ENCODE peak calls at places on chromosomes 13 and 19, in eight cellular contexts. J is breast epithelium, C is left lung, R is tibial artery, G is AG10803, E is tibial nerve, V is MCF 10A, Q is AG09319. H is an unnamed sample.

GRCh38 chr13:110424596-110425443 is 117.7 kb downstream of the COL4A2 start:
- DNase-seq in C (no peak), V (no peak), J (no peak), E (no peak), G (no peak), R (no peak), Q (no peak), H (no peak)

GRCh38 chr13:45918597-45918996 is 67.0 kb upstream of the SIAH3 start:
- DNase-seq in Q (no peak), J (no peak), E (no peak), C (no peak), R (no peak), G (no peak), V (no peak), H (no peak)

GRCh38 chr19:41599175-41599966 is 23.4 kb downstream of the CEACAM21 start:
- DNase-seq in R (no peak), V (no peak), E (no peak), G (no peak), Q (no peak), C (no peak), J (no peak), H (no peak)

GRCh38 chr13:80116107-80116506 is 224.8 kb downstream of the SPRY2 start:
- DNase-seq in Q (peak), V (peak), C (no peak), E (no peak), J (no peak), R (no peak), G (peak), H (no peak)

GRCh38 chr19:22422220-22422619 is at the start of gene ZNF98:
- DNase-seq in G (no peak), R (no peak), J (peak), E (peak), V (no peak), C (no peak), Q (no peak), H (peak)

GRCh38 chr19:7368456-7368855 is 19.7 kb downstream of the ARHGEF18 start:
- DNase-seq in V (no peak), E (no peak), Q (no peak), G (no peak), C (peak), J (no peak), R (no peak), H (no peak)

GRCh38 chr19:19137556-19138109 is 645 bp downstream of the TMEM161A start:
- DNase-seq in E (no peak), R (no peak), J (no peak), Q (no peak), G (peak), C (no peak), V (no peak), H (no peak)

GRCh38 chr19:35140207-35140897 is 1.7 kb downstream of the FXYD1 start:
- DNase-seq in Q (no peak), E (no peak), C (no peak), J (no peak), R (no peak), V (no peak), G (no peak), H (no peak)

GRCh38 chr19:58335630-58336029 is 8.8 kb downstream of the ZSCAN22 start:
- DNase-seq in G (no peak), C (no peak), R (no peak), J (no peak), Q (no peak), V (no peak), E (no peak), H (no peak)

GRCh38 chr13:109483369-109483768 is 303.0 kb downstream of the IRS2 start:
- DNase-seq in R (no peak), E (no peak), V (no peak), Q (no peak), C (no peak), G (no peak), J (no peak), H (no peak)

GRCh38 chr19:48363500-48363809 is 285 bp downstream of the TMEM143 start:
- DNase-seq in C (no peak), V (no peak), E (no peak), Q (no peak), R (no peak), G (no peak), J (no peak), H (no peak)

GRCh38 chr13:86932935-86933334 is 738.2 kb upstream of the SLITRK5 start:
- DNase-seq in R (no peak), Q (no peak), C (no peak), J (no peak), E (no peak), V (no peak), G (no peak), H (no peak)

GRCh38 chr13:42758515-42758914 is 22.9 kb upstream of the FAM216B start:
- DNase-seq in J (no peak), C (no peak), E (no peak), Q (no peak), V (no peak), R (no peak), G (no peak), H (no peak)

GRCh38 chr19:6241056-6241455 is 38.7 kb downstream of the MLLT1 start:
- DNase-seq in G (no peak), R (no peak), J (no peak), Q (no peak), V (no peak), E (no peak), C (peak), H (no peak)

GRCh38 chr13:22369840-22370239 is 699.0 kb downstream of the FGF9 start:
- DNase-seq in C (no peak), E (no peak), R (no peak), V (no peak), J (no peak), G (no peak), Q (no peak), H (no peak)

DNA sequence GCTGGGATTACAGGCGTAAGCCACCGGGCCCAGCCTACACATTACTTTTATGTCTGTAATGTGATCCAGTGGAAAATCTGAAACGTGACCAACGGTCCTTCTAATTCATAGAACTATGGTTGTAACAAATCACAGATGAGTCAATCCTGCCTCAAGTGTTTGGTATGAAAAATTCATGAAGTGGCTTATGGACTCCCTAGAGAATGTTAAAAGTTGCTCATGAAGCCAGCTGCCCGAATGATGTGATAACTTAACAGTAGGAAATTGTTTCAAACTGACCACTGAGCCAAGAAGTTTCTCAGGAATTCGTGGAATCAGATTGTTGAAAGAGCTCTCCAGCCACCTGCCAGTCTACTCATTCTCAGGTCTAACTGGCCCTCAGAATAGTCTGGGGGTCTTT is 59.4 kb upstream of the FARP1 start:
- DNase-seq in G (peak), C (no peak), E (no peak), V (peak), R (no peak), Q (peak), J (no peak), H (peak)
- TF ChIP-seq CTCF in G (peak), C (no peak), E (no peak), V (no peak), R (no peak), Q (peak), J (no peak), H (peak)

GRCh38 chr19:15324791-15325519 is 7.4 kb downstream of the BRD4 start:
- DNase-seq in C (peak), J (no peak), E (no peak), Q (no peak), R (no peak), V (no peak), G (no peak), H (no peak)
- TF ChIP-seq CTCF in C (no peak), J (no peak), E (no peak), Q (no peak), R (no peak), V (no peak), G (no peak), H (no peak)

DNA sequence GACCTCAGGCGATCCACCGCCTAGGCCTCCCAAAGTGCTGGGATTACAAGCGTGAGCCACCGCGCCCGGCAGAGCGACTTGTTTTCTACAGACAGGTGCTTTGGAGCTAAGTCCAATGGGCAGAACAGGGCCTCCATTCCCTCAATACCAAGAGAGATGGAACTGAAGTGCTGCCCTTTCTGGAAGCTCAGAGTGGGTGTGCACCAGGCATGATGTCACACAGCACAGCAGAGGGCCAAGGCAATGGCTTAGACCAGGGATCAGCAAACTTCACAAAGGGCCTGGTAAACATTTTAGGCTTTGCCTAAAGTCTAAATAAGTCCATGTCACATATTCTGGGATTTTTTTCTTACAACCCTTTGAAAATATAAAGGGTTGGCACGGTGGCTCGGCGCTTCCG is 21.3 kb downstream of the TLE6 start:
- DNase-seq in G (no peak), R (no peak), J (no peak), Q (no peak), V (no peak), C (no peak), E (no peak), H (no peak)
- TF ChIP-seq CTCF in G (no peak), R (no peak), J (no peak), Q (no peak), V (no peak), C (no peak), E (no peak), H (no peak)

DNA sequence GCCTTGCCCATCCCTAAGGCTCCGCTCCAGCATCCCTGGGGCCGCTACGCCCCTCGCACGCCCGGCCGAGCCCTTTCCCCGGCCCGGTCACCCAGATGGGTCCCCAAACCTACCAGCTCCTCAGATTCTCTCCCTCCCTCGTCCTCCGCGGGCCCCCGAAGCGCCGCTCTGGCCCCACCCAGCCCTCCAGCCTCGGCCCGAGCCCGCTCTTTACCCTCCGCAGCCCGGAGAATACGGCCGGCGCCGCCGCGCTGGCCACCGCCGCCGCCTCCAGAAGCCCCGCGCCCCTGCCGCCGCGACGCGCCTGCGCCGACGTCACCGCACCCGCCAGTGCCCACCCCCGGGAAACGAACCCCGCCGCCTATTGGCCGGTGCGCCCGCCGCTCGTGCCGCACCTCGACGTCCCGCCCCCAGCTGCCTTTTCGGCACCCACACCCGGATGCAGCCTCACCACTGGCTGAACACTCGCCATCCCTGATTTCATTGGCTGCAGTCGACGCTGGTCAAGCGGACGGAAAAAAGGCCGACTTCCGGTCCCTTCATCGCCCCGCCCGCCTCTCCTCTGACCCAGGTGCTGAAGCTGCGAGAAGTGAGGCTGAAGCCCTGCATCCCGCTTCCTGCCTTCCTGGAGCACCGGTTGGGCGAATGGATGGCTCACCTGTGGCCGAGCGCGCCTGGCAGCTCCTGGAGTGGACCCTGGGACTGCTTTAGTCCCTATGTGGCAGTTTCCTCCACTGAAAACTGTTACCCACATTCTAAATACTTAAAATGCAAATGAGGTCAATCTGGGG is at the start of gene DAPK3:
- DNase-seq in R (peak), G (peak), C (peak), V (peak), J (peak), E (peak), Q (peak), H (peak)
- TF ChIP-seq CTCF in R (no peak), G (no peak), C (no peak), V (no peak), J (no peak), E (no peak), Q (no peak), H (no peak)

GRCh38 chr13:112444001-112444311 is 67.8 kb downstream of the SPACA7 start:
- DNase-seq in C (peak), V (peak), J (no peak), Q (peak), E (peak), R (peak), G (peak), H (no peak)
- TF ChIP-seq CTCF in C (peak), V (peak), J (peak), Q (peak), E (peak), R (peak), G (peak), H (peak)

DNA sequence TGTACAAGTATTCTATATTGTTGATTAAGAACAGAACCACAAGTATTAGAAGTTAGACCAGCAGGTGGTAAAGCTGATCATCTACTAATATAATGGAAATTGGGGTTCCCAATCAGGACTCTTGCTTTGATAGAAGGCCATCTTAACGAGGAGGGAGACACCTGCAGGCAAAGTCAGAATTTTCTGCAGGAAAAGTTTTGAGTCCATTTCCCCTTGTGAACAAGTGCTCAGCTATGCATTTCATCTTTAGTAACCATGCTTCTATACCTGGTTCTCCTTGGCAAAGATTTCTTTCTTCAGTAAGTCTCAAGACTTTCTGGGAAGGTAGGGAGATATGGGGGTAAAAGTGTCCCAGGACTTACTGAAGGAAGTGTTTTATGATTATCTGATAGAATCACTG is 36.1 kb upstream of the USPL1 start:
- DNase-seq in V (peak), J (no peak), E (no peak), R (no peak), G (no peak), C (no peak), Q (no peak), H (no peak)
- TF ChIP-seq CTCF in V (peak), J (no peak), E (peak), R (no peak), G (peak), C (no peak), Q (peak), H (peak)

GRCh38 chr13:37270206-37271001 is 164.9 kb upstream of the CSNK1A1L start:
- DNase-seq in G (peak), R (no peak), J (no peak), C (no peak), V (no peak), Q (no peak), E (no peak), H (no peak)
- TF ChIP-seq CTCF in G (no peak), R (no peak), J (no peak), C (no peak), V (no peak), Q (no peak), E (no peak), H (peak)

GRCh38 chr19:38793671-38794070 is 4.7 kb downstream of the LGALS7B start:
- DNase-seq in V (no peak), E (no peak), J (no peak), Q (no peak), C (no peak), G (no peak), R (no peak), H (no peak)

GRCh38 chr19:38796154-38796553 is 7.2 kb downstream of the LGALS7B start:
- DNase-seq in E (no peak), V (no peak), Q (no peak), J (no peak), R (no peak), C (no peak), G (no peak), H (no peak)

GRCh38 chr19:38793186-38793585 is 4.2 kb downstream of the LGALS7B start:
- DNase-seq in Q (no peak), V (peak), R (no peak), E (no peak), C (no peak), J (no peak), G (peak), H (no peak)

GRCh38 chr19:38795549-38795948 is 6.5 kb downstream of the LGALS7B start:
- DNase-seq in E (no peak), G (no peak), Q (no peak), J (no peak), C (no peak), V (no peak), R (no peak), H (no peak)

GRCh38 chr19:38792250-38793111 is 3.5 kb downstream of the LGALS7B start:
- DNase-seq in Q (no peak), V (no peak), E (no peak), G (no peak), R (no peak), J (no peak), C (peak), H (no peak)
- TF ChIP-seq CTCF in Q (peak), V (no peak), E (peak), G (peak), R (peak), J (peak), C (no peak), H (peak)

H was measured in retinal pigment epithelial cell.